ENCODE peak calls at places on chromosomes 4 and X, in five cellular contexts. N is foreskin fibroblast, U is MM.1S, F is suprapubic skin, D is mammary epithelial cell. I is an unnamed sample.

GRCh38 chr4:3786196-3786869 is 20.1 kb downstream of the ADRA2C start:
- DNase-seq in U (no peak), D (no peak), F (no peak), N (no peak), I (no peak)

GRCh38 chr4:7412586-7412975 is 22.1 kb downstream of the PSAPL1 start:
- DNase-seq in D (no peak), N (no peak), U (no peak), F (peak), I (no peak)

GRCh38 chrX:123830309-123830708 is 29.5 kb upstream of the XIAP start:
- DNase-seq in U (no peak), N (no peak), F (no peak), D (peak), I (no peak)

GRCh38 chrX:46477435-46477834 is 67.8 kb downstream of the ZNF674 start:
- DNase-seq in U (no peak), F (no peak), N (peak), D (no peak), I (no peak)

GRCh38 chrX:154412468-154412867 is 1.1 kb downstream of the TAFAZZIN start:
- DNase-seq in D (no peak), F (peak), N (no peak), U (peak), I (peak)

GRCh38 chr4:102678695-102679335 is 82.0 kb downstream of the MANBA start:
- DNase-seq in F (no peak), D (peak), U (no peak), N (no peak), I (no peak)

GRCh38 chr4:151730003-151730559 is 30.7 kb downstream of the GATB start:
- DNase-seq in F (no peak), D (peak), N (no peak), U (no peak), I (no peak)

GRCh38 chrX:71616672-71617529 is 1.4 kb downstream of the CXCR3 start:
- DNase-seq in F (no peak), U (no peak), D (no peak), N (no peak), I (no peak)

GRCh38 chrX:19857131-19857530 is 30.3 kb downstream of the SH3KBP1 start:
- DNase-seq in N (no peak), D (no peak), F (no peak), U (peak), I (no peak)

DNA sequence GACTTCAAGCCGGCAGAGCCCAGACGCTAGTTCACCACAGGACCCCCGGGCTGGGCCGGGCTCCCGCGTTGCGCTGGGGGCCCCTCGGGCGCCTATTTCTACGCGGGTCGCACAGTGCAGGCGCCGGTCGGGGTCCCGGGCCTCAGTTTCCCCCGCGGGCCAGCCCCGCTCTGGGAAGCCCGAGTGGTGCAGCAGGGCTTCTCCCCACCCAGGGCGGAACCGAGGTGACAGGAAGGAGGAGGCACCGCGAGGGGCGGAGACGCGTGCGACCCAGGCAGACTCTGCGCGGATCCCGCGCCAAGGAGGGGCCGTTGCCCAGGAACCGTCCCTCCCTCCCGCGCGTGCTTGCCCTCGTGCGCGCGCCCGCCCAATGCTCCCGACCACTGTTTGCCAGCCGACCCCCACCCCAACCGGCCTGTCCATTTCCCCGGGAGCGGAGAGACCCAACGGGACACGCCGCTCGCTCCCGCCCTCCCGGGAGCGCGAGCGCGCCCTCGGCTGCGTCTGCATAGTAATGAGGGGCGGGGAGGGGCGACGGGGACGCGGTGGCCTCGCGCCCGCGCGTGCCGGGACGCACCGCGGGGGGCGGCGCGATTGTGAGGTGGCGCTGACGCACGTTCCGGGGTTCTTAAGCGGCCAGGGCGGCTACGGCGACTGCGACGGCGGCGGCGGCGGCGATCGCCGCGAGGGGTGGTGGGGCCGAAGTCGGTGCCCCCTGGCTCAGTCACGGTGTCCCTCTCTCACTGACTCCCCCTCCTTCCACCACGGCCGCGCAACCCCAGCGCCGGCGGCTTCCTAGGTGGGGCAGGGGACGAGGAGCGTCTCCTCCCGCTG is at the start of gene CPEB2:
- DNase-seq in U (peak), N (peak), D (peak), F (peak), I (peak)
- TF ChIP-seq CTCF in U (no peak), N (no peak), D (no peak), F (no peak), I (no peak)

GRCh38 chr4:145663194-145663593 is 16.8 kb upstream of the C4orf51 start:
- DNase-seq in F (no peak), D (no peak), U (no peak), N (no peak), I (no peak)
- TF ChIP-seq CTCF in F (no peak), D (no peak), U (no peak), N (no peak), I (no peak)

DNA sequence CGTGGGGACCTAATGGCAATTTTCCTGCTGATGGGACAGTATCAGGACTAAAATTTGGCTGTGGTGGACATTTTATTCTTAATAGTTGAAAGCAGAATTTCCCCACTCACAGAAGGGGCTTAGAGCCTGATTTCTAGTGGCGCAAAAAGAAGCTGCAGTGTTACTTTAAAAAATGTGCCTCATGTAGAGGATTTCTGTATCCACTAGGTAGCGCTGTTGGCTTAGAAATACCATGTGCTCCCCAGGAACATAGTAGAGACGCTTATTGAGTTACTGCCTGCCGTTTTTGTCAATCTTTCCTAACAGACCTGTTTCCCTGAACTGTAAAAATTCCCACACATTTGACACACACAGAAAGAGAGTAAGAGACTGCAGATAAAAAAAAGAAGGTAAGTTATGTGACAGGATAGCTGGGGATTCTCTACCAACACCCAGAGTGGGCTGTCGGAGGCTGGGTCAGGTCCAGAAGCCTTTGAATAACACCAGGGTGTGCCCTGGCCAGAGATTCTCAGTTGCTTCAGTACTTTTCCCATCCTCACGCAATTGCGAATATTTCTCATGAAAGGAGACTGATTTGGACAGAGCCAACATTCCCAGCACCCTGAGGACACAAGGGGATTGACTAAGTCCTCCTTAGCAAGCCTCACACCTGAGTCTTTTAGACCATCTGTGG is 88.4 kb downstream of the ZXDA start:
- DNase-seq in U (peak), D (peak), F (no peak), N (peak), I (peak)
- TF ChIP-seq CTCF in U (peak), D (peak), F (peak), N (peak), I (peak)

GRCh38 chr4:158094413-158095110 is 78.3 kb downstream of the GASK1B start:
- DNase-seq in N (peak), F (no peak), D (peak), U (no peak), I (no peak)

GRCh38 chr4:158090323-158090722 is 82.5 kb downstream of the GASK1B start:
- DNase-seq in U (peak), N (no peak), D (no peak), F (no peak), I (no peak)
- TF ChIP-seq CTCF in U (no peak), N (no peak), D (no peak), F (no peak), I (no peak)

I was measured in endothelial cell.